ENCODE peak calls at places on chromosomes 7 and 10, in five cellular contexts. W is Panc1, Y is HCT116, P is H1, K is K562. H is an unnamed sample.

GRCh38 chr10:122863216-122863615 is 16.2 kb downstream of the FAM24B start:
- DNase-seq in K (no peak), P (no peak), W (no peak), Y (no peak), H (no peak)

GRCh38 chr10:84224411-84225028 is 824 bp downstream of the LRIT2 start:
- DNase-seq in P (peak; percentile 67), Y (no peak), W (no peak), K (peak; percentile 54), H (no peak)

GRCh38 chr10:1605999-1606940 is 131.1 kb downstream of the ADARB2 start:
- DNase-seq in W (no peak), P (no peak), Y (no peak), K (no peak), H (no peak)

GRCh38 chr7:135710417-135711138 is 17.4 kb downstream of the SLC13A4 start:
- DNase-seq in Y (no peak), P (peak; percentile 73), W (no peak), K (peak; percentile 93), H (no peak)

GRCh38 chr7:141649865-141650499 is 52.0 kb downstream of the DENND11 start:
- DNase-seq in Y (peak; percentile 45), K (peak; percentile 60), W (peak; percentile 42), P (no peak), H (peak; percentile 40)

GRCh38 chr10:77036993-77037734 is 600.4 kb downstream of the KCNMA1 start:
- DNase-seq in Y (peak; percentile 51), K (peak; percentile 63), W (peak; percentile 24), P (peak; percentile 65), H (no peak)

GRCh38 chr10:90968448-90969086 is 47.7 kb upstream of the ANKRD1 start:
- DNase-seq in Y (no peak), W (no peak), K (no peak), P (no peak), H (no peak)

GRCh38 chr10:77582710-77583115 is 54.9 kb downstream of the KCNMA1 start:
- DNase-seq in Y (no peak), P (no peak), K (peak; percentile 23), W (peak; percentile 88), H (no peak)

GRCh38 chr7:2821161-2821841 is 22.8 kb downstream of the GNA12 start:
- DNase-seq in P (no peak), Y (no peak), W (no peak), K (no peak), H (peak; percentile 53)

GRCh38 chr7:50739744-50740455 is 42.8 kb downstream of the GRB10 start:
- DNase-seq in P (no peak), W (no peak), K (no peak), Y (no peak), H (no peak)

GRCh38 chr10:115826391-115826790 is 446.6 kb downstream of the GFRA1 start:
- DNase-seq in W (no peak), K (no peak), Y (no peak), P (no peak), H (no peak)

GRCh38 chr10:43176271-43176670 is 38.0 kb downstream of the CSGALNACT2 start:
- DNase-seq in P (no peak), Y (no peak), K (no peak), W (no peak), H (no peak)

GRCh38 chr7:123583821-123584220 is 17.8 kb upstream of the ASB15 start:
- DNase-seq in P (no peak), Y (no peak), K (no peak), W (no peak), H (no peak)

GRCh38 chr7:16652888-16653287 is 6.9 kb downstream of the BZW2 start:
- DNase-seq in W (no peak), P (no peak), Y (no peak), K (no peak), H (no peak)

GRCh38 chr10:13634207-13634606 is 47.4 kb downstream of the PRPF18 start:
- DNase-seq in Y (no peak), W (no peak), P (no peak), K (no peak), H (no peak)

GRCh38 chr7:284762-285722 is 4.9 kb upstream of the FOXL3 start:
- DNase-seq in Y (no peak), K (no peak), W (no peak), P (no peak), H (no peak)

GRCh38 chr10:104589871-104590270 is 51.2 kb upstream of the SORCS3 start:
- DNase-seq in Y (peak; percentile 13), P (no peak), K (no peak), W (no peak), H (no peak)

GRCh38 chr10:101588879-101589278 is 758 bp downstream of the DPCD start:
- DNase-seq in Y (peak; percentile 6), K (peak; percentile 69), P (no peak), W (no peak), H (no peak)

GRCh38 chr10:3287566-3288445 is 115.2 kb upstream of the PITRM1 start:
- DNase-seq in Y (peak; percentile 26), K (no peak), W (no peak), P (no peak), H (no peak)

GRCh38 chr10:102758226-102758932 is 14.6 kb downstream of the WBP1L start:
- DNase-seq in P (no peak), W (no peak), K (no peak), Y (no peak), H (no peak)

GRCh38 chr10:79320785-79321493 is 26.3 kb upstream of the PPIF start:
- DNase-seq in W (no peak), K (no peak), Y (no peak), P (no peak), H (no peak)

GRCh38 chr10:123146013-123146891 is 1.7 kb upstream of the HMX2 start:
- DNase-seq in K (no peak), Y (no peak), P (no peak), W (no peak), H (no peak)

GRCh38 chr7:38656976-38657375 is 25.8 kb upstream of the AMPH start:
- DNase-seq in Y (no peak), K (no peak), P (no peak), W (no peak), H (no peak)
- TF ChIP-seq SIN3A in Y (no peak), K (no peak), P (no peak), W (no peak), H (no peak)

GRCh38 chr10:119680668-119681070 is 29.5 kb downstream of the BAG3 start:
- DNase-seq in W (no peak), P (no peak), K (no peak), Y (no peak), H (no peak)
- TF ChIP-seq SIN3A in W (peak; percentile 6), P (no peak), K (no peak), Y (no peak), H (no peak)

GRCh38 chr7:101804642-101805401 is 12.6 kb upstream of the CUX1 start:
- DNase-seq in K (peak; percentile 60), P (peak; percentile 84), W (no peak), Y (peak; percentile 59), H (no peak)
- TF ChIP-seq SIN3A in K (no peak), P (no peak), W (no peak), Y (no peak), H (no peak)

DNA sequence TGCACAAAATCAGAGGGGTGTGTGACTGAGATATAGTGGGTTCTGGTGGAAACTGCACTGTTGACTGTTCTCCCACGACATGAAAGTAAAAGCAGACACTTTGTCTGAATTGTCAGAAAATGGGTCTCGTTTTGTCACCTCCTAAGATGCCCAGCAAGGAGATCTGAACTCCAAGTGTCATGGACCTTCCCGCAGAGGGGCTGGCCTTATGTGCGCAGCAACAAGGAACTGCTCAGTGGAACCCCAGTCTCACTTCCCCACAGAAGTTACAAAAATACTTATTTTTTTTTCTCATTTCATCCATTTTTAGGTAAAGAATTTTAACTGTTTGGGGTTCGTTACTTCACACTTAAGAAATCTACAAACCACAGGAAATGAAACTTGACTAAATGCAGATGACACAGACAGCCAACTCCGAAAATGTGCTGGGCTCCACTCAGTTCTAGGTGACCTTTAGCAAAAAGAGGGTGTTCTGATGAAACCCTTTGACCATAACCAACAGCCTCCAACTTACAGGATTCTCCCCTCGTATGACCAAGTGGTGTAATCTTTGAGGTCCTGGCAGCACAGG is 115.0 kb downstream of the FAM107B start:
- DNase-seq in Y (no peak), K (no peak), P (no peak), W (no peak), H (peak; percentile 88)
- TF ChIP-seq SIN3A in Y (no peak), K (no peak), P (no peak), W (no peak), H (no peak)

DNA sequence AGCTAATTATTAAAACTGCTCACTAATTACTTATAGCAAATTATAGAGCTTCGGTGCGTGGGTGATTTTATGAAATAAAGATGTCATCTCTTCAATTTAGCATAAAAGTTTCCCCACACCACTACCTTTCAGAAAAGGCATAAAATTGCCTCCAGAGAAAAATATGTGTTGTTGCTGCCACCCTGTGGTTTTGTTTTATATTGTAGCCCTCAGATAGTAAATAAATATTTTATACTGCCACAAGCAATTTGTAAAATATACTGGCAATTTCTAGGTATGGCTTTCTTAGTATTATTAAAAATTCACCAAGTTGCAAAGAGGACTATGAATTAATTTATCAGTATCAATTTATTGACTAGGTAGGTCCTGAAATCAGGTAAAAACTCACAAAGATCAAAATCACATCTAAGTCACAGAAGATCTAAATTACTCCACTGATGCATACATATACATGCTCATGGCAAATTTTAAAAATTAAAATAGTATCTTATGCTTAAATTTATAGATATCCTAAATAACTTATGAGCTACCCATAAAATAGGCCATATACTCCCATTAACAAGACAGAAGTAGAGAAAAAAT is 26.5 kb downstream of the ASNS start:
- DNase-seq in Y (peak; percentile 13), P (no peak), W (peak; percentile 25), K (no peak), H (no peak)
- TF ChIP-seq SIN3A in Y (no peak), P (no peak), W (no peak), K (no peak), H (no peak)

GRCh38 chr10:117818696-117819095 is 228.0 kb downstream of the RAB11FIP2 start:
- DNase-seq in K (no peak), W (no peak), P (no peak), Y (no peak), H (no peak)
- TF ChIP-seq SIN3A in K (no peak), W (no peak), P (no peak), Y (no peak), H (no peak)

H was measured in GM12878.